ENCODE peak calls at places on chromosome 17, in five cellular contexts. One of them, this sample, is unnamed.

GRCh38 chr17:28714281-28714680 is 2.6 kb upstream of the PROCA1 start:
- DNase-seq in psoas muscle: no peak
- DNase-seq in GM23338: no peak
- DNase-seq in ascending aorta: no peak
- DNase-seq in lung: no peak
- DNase-seq in this sample: no peak

GRCh38 chr17:47663997-47664941 is 14.6 kb downstream of the KPNB1 start:
- DNase-seq in ascending aorta: no peak
- DNase-seq in lung: no peak
- DNase-seq in psoas muscle: no peak
- DNase-seq in GM23338: peak
- DNase-seq in this sample: no peak

GRCh38 chr17:80068301-80069160 is 32.1 kb downstream of the CCDC40 start:
- DNase-seq in lung: no peak
- DNase-seq in psoas muscle: peak
- DNase-seq in GM23338: no peak
- DNase-seq in ascending aorta: no peak
- DNase-seq in this sample: no peak

GRCh38 chr17:372157-373152 is 19.8 kb upstream of the RPH3AL start:
- DNase-seq in GM23338: no peak
- DNase-seq in lung: no peak
- DNase-seq in psoas muscle: no peak
- DNase-seq in ascending aorta: no peak
- DNase-seq in this sample: no peak

GRCh38 chr17:39848600-39848999 is 15.5 kb downstream of the IKZF3 start:
- DNase-seq in psoas muscle: no peak
- DNase-seq in GM23338: no peak
- DNase-seq in lung: no peak
- DNase-seq in ascending aorta: no peak
- DNase-seq in this sample: no peak

GRCh38 chr17:71828182-71828596 is 292.6 kb upstream of the SOX9 start:
- DNase-seq in GM23338: peak
- DNase-seq in lung: no peak
- DNase-seq in ascending aorta: no peak
- DNase-seq in psoas muscle: no peak
- DNase-seq in this sample: no peak

GRCh38 chr17:34269969-34270368 is at the start of gene CCL7:
- DNase-seq in ascending aorta: no peak
- DNase-seq in GM23338: no peak
- DNase-seq in lung: no peak
- DNase-seq in psoas muscle: no peak
- DNase-seq in this sample: no peak

GRCh38 chr17:38742431-38743308 is 5.5 kb downstream of the PCGF2 start:
- DNase-seq in lung: peak
- DNase-seq in psoas muscle: no peak
- DNase-seq in GM23338: no peak
- DNase-seq in ascending aorta: no peak
- DNase-seq in this sample: no peak

GRCh38 chr17:1473841-1474240 is 17.8 kb upstream of the CRK start:
- DNase-seq in GM23338: no peak
- DNase-seq in lung: no peak
- DNase-seq in ascending aorta: no peak
- DNase-seq in psoas muscle: no peak
- DNase-seq in this sample: no peak

GRCh38 chr17:27878776-27879562 is 14.2 kb downstream of the LYRM9 start:
- DNase-seq in GM23338: no peak
- DNase-seq in lung: no peak
- DNase-seq in psoas muscle: no peak
- DNase-seq in ascending aorta: no peak
- DNase-seq in this sample: no peak

GRCh38 chr17:12290207-12290606 is 269.5 kb downstream of the MAP2K4 start:
- DNase-seq in ascending aorta: peak
- DNase-seq in GM23338: no peak
- DNase-seq in psoas muscle: no peak
- DNase-seq in lung: no peak
- DNase-seq in this sample: no peak

GRCh38 chr17:73972056-73972455 is 231.4 kb upstream of the RPL38 start:
- DNase-seq in lung: no peak
- DNase-seq in psoas muscle: no peak
- DNase-seq in GM23338: no peak
- DNase-seq in ascending aorta: no peak
- DNase-seq in this sample: no peak

GRCh38 chr17:31488264-31488981 is 96.9 kb downstream of the RAB11FIP4 start:
- DNase-seq in lung: peak
- DNase-seq in ascending aorta: no peak
- DNase-seq in psoas muscle: no peak
- DNase-seq in GM23338: peak
- DNase-seq in this sample: no peak
- H3K27ac ChIP-seq in lung: peak
- H3K27ac ChIP-seq in ascending aorta: no peak
- H3K27ac ChIP-seq in psoas muscle: no peak
- H3K27ac ChIP-seq in GM23338: no peak
- H3K27ac ChIP-seq in this sample: no peak

GRCh38 chr17:77737442-77738265 is 220.8 kb upstream of the TNRC6C start:
- DNase-seq in GM23338: no peak
- DNase-seq in ascending aorta: no peak
- DNase-seq in psoas muscle: no peak
- DNase-seq in lung: peak
- DNase-seq in this sample: no peak

GRCh38 chr17:77736721-77737120 is 221.8 kb upstream of the TNRC6C start:
- DNase-seq in lung: no peak
- DNase-seq in ascending aorta: no peak
- DNase-seq in psoas muscle: no peak
- DNase-seq in GM23338: no peak
- DNase-seq in this sample: no peak

GRCh38 chr17:77740481-77740880 is 218.0 kb upstream of the TNRC6C start:
- DNase-seq in psoas muscle: no peak
- DNase-seq in GM23338: no peak
- DNase-seq in lung: no peak
- DNase-seq in ascending aorta: no peak
- DNase-seq in this sample: no peak

GRCh38 chr17:77741109-77741508 is 217.4 kb upstream of the TNRC6C start:
- DNase-seq in psoas muscle: no peak
- DNase-seq in GM23338: peak
- DNase-seq in ascending aorta: no peak
- DNase-seq in lung: no peak
- DNase-seq in this sample: no peak

DNA sequence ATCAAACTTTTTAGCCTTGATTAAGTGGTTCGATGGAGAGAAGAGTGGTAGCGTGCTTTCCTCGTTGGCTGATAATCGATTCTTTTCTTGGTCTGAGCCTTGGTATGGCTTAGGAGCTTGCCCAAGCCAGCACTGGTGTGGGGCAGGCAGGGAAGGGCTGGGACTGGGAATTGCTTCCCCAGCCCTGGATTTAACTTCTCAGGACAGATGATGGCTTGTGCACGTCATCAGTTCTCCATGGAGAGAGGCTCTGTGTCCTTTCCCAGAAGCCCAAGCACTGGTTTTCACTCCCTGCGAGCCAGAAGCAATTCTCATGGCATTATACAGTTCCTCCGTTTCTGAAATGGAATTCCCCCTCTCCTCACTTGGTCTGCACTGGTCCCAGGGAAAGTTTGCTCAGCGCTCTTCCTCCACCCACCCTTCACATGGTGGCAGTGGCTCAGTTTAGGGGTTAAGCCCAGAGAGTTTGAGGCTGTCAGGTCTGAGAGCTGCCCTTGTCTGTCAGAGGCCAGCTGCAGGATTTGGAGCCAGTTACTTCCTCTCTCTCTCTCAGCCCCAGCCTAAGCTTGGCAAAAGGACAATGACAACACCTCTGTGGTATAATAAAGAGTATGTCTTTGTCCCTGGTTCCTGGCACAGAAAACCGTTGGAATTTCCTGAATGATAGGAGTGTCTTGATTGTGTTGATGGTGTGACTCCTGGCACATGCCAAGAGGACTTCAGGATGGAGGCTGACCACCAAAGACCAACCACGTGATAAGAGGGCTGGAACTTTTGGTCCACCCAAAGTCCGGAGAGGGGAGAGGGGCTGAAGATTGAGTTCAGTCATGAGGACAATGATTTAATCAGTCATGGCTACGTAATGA is 219.6 kb upstream of the TNRC6C start:
- DNase-seq in GM23338: no peak
- DNase-seq in lung: no peak
- DNase-seq in ascending aorta: no peak
- DNase-seq in psoas muscle: no peak
- DNase-seq in this sample: peak
- H3K27ac ChIP-seq in GM23338: no peak
- H3K27ac ChIP-seq in lung: no peak
- H3K27ac ChIP-seq in ascending aorta: peak
- H3K27ac ChIP-seq in psoas muscle: peak
- H3K27ac ChIP-seq in this sample: peak

DNA sequence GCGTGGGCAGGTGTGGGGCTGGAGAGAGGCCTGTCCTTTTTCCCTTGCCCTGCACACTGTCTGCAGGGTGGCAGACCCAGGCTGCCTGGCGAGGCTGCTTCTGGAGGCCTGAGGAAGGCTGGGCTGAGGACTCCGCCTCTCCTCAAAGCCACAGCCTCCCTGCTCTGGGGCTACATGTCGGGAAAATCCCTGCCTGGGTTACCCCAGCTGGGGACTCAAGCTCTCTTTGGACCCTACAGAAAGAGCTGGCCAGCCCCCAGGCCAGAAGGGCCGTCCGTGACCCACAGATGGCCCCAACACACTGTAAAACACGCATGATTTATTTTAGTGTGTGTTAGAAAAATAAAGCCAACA is 33.8 kb upstream of the SLC38A10 start:
- DNase-seq in psoas muscle: no peak
- DNase-seq in ascending aorta: no peak
- DNase-seq in GM23338: no peak
- DNase-seq in lung: no peak
- DNase-seq in this sample: no peak
- H3K27ac ChIP-seq in psoas muscle: peak
- H3K27ac ChIP-seq in ascending aorta: no peak
- H3K27ac ChIP-seq in GM23338: no peak
- H3K27ac ChIP-seq in lung: peak
- H3K27ac ChIP-seq in this sample: peak

DNA sequence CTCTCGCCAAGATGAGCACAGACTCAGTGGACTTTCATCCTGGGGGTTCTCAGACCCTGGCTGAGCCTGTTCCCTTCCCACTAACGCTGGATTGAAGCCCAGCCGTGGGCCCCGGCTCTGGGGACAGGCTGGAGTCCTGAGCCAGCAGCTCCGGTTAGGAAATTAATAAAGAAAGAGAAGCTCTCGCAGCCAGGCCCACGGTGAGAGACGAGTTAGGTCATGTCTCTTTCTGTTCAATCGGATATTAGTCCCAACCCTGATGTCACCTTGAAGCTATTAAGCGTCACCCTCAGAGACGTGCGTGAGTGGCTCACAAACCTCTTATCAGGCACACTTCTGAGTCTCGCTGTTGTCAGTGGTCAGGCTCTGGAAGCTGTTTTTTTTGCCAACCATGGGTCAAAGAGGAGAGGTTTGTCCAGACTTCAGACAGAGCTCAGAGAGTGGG is 27.0 kb downstream of the MEOX1 start:
- DNase-seq in lung: no peak
- DNase-seq in GM23338: no peak
- DNase-seq in ascending aorta: no peak
- DNase-seq in psoas muscle: peak
- DNase-seq in this sample: no peak
- H3K27ac ChIP-seq in lung: no peak
- H3K27ac ChIP-seq in GM23338: no peak
- H3K27ac ChIP-seq in ascending aorta: peak
- H3K27ac ChIP-seq in psoas muscle: peak
- H3K27ac ChIP-seq in this sample: no peak

DNA sequence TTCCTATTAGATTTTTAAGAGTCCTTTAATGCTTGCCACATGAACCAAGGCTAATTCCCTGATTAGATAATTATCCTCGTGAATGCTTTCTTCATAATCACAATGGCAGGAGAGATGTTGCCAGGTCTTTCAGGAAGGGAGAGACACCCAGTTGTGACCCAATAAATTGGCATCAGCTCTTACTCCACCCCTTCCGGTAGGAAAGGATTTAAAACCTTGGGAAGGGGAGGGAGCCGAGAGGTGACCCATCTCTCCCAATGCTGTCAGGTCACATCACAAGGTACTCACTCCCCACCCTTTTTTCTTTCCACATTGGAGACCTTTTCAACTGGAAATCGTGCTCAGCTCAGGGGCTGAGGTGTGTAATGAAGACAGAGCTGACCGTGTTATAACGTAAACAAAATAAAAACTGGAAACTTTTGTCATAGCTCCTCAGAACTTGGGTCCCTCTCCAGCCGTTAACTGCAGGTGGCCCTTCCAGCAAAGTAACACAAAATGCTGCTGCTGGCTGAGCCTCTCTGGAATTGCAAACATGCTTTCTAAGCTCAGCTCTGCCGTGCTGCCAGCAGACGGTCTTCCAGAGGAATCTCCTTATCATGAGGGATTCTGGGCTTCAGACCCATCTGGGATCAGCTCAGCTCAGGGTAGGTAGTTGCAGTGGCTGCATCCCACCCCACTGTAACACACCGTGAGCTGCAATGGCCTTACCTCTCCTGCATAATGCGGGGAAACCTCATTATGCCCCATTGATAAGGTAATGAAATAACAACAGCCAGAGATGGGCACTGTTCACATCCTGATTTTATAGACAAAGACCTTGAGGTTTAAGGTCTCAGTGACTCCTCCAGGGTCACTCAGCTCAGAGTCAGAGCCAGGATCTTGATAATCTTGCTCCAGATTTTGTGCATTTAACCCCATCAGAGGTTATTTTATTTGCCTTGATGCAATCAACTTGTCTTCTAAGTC is 15.6 kb downstream of the TMEM100 start:
- DNase-seq in lung: no peak
- DNase-seq in GM23338: peak
- DNase-seq in ascending aorta: no peak
- DNase-seq in psoas muscle: no peak
- DNase-seq in this sample: no peak
- H3K27ac ChIP-seq in lung: peak
- H3K27ac ChIP-seq in GM23338: no peak
- H3K27ac ChIP-seq in ascending aorta: no peak
- H3K27ac ChIP-seq in psoas muscle: no peak
- H3K27ac ChIP-seq in this sample: no peak

GRCh38 chr17:20123209-20123608 is 114.0 kb downstream of the SPECC1 start:
- DNase-seq in psoas muscle: no peak
- DNase-seq in GM23338: no peak
- DNase-seq in lung: no peak
- DNase-seq in ascending aorta: no peak
- DNase-seq in this sample: no peak

GRCh38 chr17:20120835-20121234 is 111.7 kb downstream of the SPECC1 start:
- DNase-seq in psoas muscle: no peak
- DNase-seq in ascending aorta: no peak
- DNase-seq in lung: no peak
- DNase-seq in GM23338: no peak
- DNase-seq in this sample: no peak

GRCh38 chr17:20122236-20122879 is 113.2 kb downstream of the SPECC1 start:
- DNase-seq in lung: no peak
- DNase-seq in psoas muscle: no peak
- DNase-seq in GM23338: no peak
- DNase-seq in ascending aorta: no peak
- DNase-seq in this sample: no peak

GRCh38 chr17:20118280-20118679 is 109.1 kb downstream of the SPECC1 start:
- DNase-seq in lung: no peak
- DNase-seq in GM23338: no peak
- DNase-seq in psoas muscle: no peak
- DNase-seq in ascending aorta: no peak
- DNase-seq in this sample: no peak

GRCh38 chr17:20121359-20122235 is 112.4 kb downstream of the SPECC1 start:
- DNase-seq in psoas muscle: peak
- DNase-seq in lung: peak
- DNase-seq in GM23338: peak
- DNase-seq in ascending aorta: no peak
- DNase-seq in this sample: no peak
- H3K27ac ChIP-seq in psoas muscle: no peak
- H3K27ac ChIP-seq in lung: no peak
- H3K27ac ChIP-seq in GM23338: no peak
- H3K27ac ChIP-seq in ascending aorta: peak
- H3K27ac ChIP-seq in this sample: no peak